ENCODE peak calls at places on chromosome 13, in six cellular contexts. G, E, C, F, L and T are unnamed samples.
A peak's percentile ranks its signal among the peaks of the same experiment; 100 is the strongest.

GRCh38 chr13:76414320-76414719 is 471.9 kb downstream of the KCTD12 start:
- DNase-seq in G (no peak), C (no peak), F (no peak), E (no peak), L (no peak), T (no peak)

GRCh38 chr13:73883162-73883561 is 251.0 kb downstream of the KLF12 start:
- DNase-seq in G (no peak), F (no peak), C (no peak), L (no peak), E (no peak), T (no peak)

GRCh38 chr13:106302011-106302410 is 233.5 kb downstream of the EFNB2 start:
- DNase-seq in C (no peak), F (no peak), E (no peak), L (no peak), G (no peak), T (no peak)

GRCh38 chr13:39036212-39036611 is 1.7 kb downstream of the PROSER1 start:
- DNase-seq in C (peak; percentile 19), L (no peak), G (no peak), F (peak; percentile 25), E (peak; percentile 37), T (no peak)

GRCh38 chr13:44474122-44474910 is 100.7 kb downstream of the SERP2 start:
- DNase-seq in L (no peak), C (peak; percentile 36), F (peak; percentile 37), E (peak; percentile 21), G (no peak), T (no peak)

GRCh38 chr13:47549219-47549752 is 451.8 kb downstream of the SUCLA2 start:
- DNase-seq in C (no peak), L (peak; percentile 21), F (peak; percentile 16), E (peak; percentile 24), G (no peak), T (no peak)

GRCh38 chr13:29713841-29714240 is 118.4 kb upstream of the SLC7A1 start:
- DNase-seq in L (peak; percentile 52), G (no peak), F (no peak), E (peak; percentile 9), C (no peak), T (no peak)

GRCh38 chr13:27446986-27447583 is 3.3 kb downstream of the MTIF3 start:
- DNase-seq in F (no peak), L (no peak), E (no peak), C (no peak), G (no peak), T (peak; percentile 82)

GRCh38 chr13:93715866-93716265 is 489.3 kb downstream of the GPC6 start:
- DNase-seq in F (no peak), E (no peak), G (no peak), L (no peak), C (no peak), T (no peak)

GRCh38 chr13:102597029-102598015 is 536 bp downstream of the TPP2 start:
- DNase-seq in L (peak; percentile 60), G (no peak), E (peak; percentile 52), C (peak; percentile 35), F (peak; percentile 29), T (peak; percentile 17)

GRCh38 chr13:36430247-36431203 is 1.8 kb upstream of the CCNA1 start:
- DNase-seq in L (peak; percentile 43), F (no peak), C (no peak), G (no peak), E (peak; percentile 13), T (no peak)

GRCh38 chr13:82597737-82598136 is 1284.5 kb downstream of the SLITRK1 start:
- DNase-seq in G (no peak), F (no peak), E (no peak), L (peak; percentile 14), C (no peak), T (no peak)

GRCh38 chr13:65911546-65912193 is 1318.5 kb downstream of the PCDH9 start:
- DNase-seq in C (no peak), G (no peak), E (no peak), F (peak; percentile 40), L (no peak), T (no peak)

GRCh38 chr13:26995159-26995558 is 176.5 kb downstream of the USP12 start:
- DNase-seq in F (no peak), E (no peak), G (no peak), L (no peak), C (no peak), T (no peak)

GRCh38 chr13:33740134-33740538 is 77.8 kb upstream of the RFC3 start:
- DNase-seq in F (peak; percentile 93), E (peak; percentile 91), C (no peak), L (no peak), G (no peak), T (no peak)

GRCh38 chr13:35923347-35923746 is 207.8 kb downstream of the DCLK1 start:
- DNase-seq in L (no peak), C (no peak), G (no peak), E (peak; percentile 84), F (peak; percentile 55), T (no peak)

GRCh38 chr13:111844682-111845081 is 222.3 kb upstream of the SOX1 start:
- DNase-seq in L (no peak), C (no peak), E (no peak), G (peak; percentile 52), F (no peak), T (no peak)

GRCh38 chr13:42819712-42820111 is 38.3 kb downstream of the FAM216B start:
- DNase-seq in F (no peak), G (no peak), L (no peak), C (no peak), E (no peak), T (no peak)

GRCh38 chr13:41428155-41428554 is 29.2 kb upstream of the RGCC start:
- DNase-seq in E (peak; percentile 7), C (no peak), F (no peak), G (no peak), L (peak; percentile 78), T (no peak)

GRCh38 chr13:41426047-41426446 is 31.3 kb upstream of the RGCC start:
- DNase-seq in F (no peak), C (no peak), E (no peak), L (peak; percentile 22), G (no peak), T (no peak)

GRCh38 chr13:41427700-41428099 is 29.6 kb upstream of the RGCC start:
- DNase-seq in C (no peak), G (no peak), L (peak; percentile 22), E (peak; percentile 10), F (no peak), T (no peak)
- H3K4me3 ChIP-seq in C (no peak overlapping the region), G (peak overlapping the region; percentile 24), L (no peak overlapping the region), E (no peak overlapping the region), F (peak overlapping the region; percentile 10), T (no peak overlapping the region)

GRCh38 chr13:75369986-75370385 is 112.0 kb downstream of the TBC1D4 start:
- DNase-seq in E (no peak), L (no peak), G (no peak), C (no peak), F (no peak), T (no peak)
- H3K4me3 ChIP-seq in E (no peak overlapping the region), L (no peak overlapping the region), G (no peak overlapping the region), C (no peak overlapping the region), F (no peak overlapping the region), T (no peak overlapping the region)

GRCh38 chr13:107835339-107836018 is 379.9 kb downstream of the LIG4 start:
- DNase-seq in G (no peak), F (peak; percentile 51), C (no peak), E (peak; percentile 92), L (no peak), T (no peak)
- H3K4me3 ChIP-seq in G (no peak overlapping the region), F (no peak overlapping the region), C (no peak overlapping the region), E (peak overlapping the region; percentile 56), L (no peak overlapping the region), T (no peak overlapping the region)

GRCh38 chr13:109729031-109729870 is 57.1 kb downstream of the IRS2 start:
- DNase-seq in G (no peak), E (peak; percentile 14), L (peak; percentile 52), C (no peak), F (no peak), T (no peak)
- H3K4me3 ChIP-seq in G (no peak overlapping the region), E (no peak overlapping the region), L (no peak overlapping the region), C (no peak overlapping the region), F (no peak overlapping the region), T (no peak overlapping the region)

GRCh38 chr13:24563087-24563486 is 50.5 kb upstream of the PARP4 start:
- DNase-seq in L (no peak), C (no peak), F (no peak), G (no peak), E (no peak), T (no peak)

GRCh38 chr13:24557121-24557520 is 44.5 kb upstream of the PARP4 start:
- DNase-seq in E (peak; percentile 36), G (no peak), L (no peak), C (no peak), F (peak; percentile 47), T (no peak)
- H3K4me3 ChIP-seq in E (no peak overlapping the region), G (no peak overlapping the region), L (no peak overlapping the region), C (no peak overlapping the region), F (no peak overlapping the region), T (no peak overlapping the region)

DNA sequence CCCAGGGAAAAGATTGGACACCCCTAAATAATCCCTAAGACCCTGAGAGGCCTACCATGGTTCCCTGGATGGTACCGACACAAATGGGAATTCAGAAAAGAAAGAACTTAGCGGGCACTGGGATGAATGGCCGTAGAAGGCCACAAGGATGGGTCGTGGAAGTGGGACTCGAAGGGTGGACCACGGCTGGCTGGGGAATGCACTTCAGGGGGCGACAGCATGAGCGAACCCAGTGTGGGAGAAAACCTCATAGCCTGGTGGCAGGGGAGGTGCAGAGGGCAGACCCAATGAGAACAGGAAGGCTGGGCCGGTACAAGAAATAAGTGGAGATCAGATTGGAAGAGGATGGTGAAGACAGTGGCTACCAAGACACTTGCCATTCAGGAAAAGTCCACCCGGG is 28.7 kb downstream of the LATS2 start:
- DNase-seq in F (no peak), L (no peak), C (no peak), E (no peak), G (peak; percentile 34), T (no peak)
- H3K4me3 ChIP-seq in F (peak overlapping the region; percentile 22), L (no peak overlapping the region), C (no peak overlapping the region), E (peak overlapping the region; percentile 49), G (peak overlapping the region; percentile 1), T (no peak overlapping the region)

GRCh38 chr13:50914301-50914700 is 4.7 kb downstream of the RNASEH2B start:
- DNase-seq in F (no peak), E (peak; percentile 68), L (no peak), C (no peak), G (no peak), T (no peak)

GRCh38 chr13:50911051-50911690 is 1.6 kb downstream of the RNASEH2B start:
- DNase-seq in G (no peak), F (peak; percentile 16), C (peak; percentile 11), E (peak; percentile 39), L (no peak), T (peak; percentile 60)

GRCh38 chr13:50911937-50912624 is 2.5 kb downstream of the RNASEH2B start:
- DNase-seq in L (peak; percentile 80), C (peak; percentile 89), G (peak; percentile 89), F (peak; percentile 89), E (peak; percentile 86), T (peak; percentile 100)

GRCh38 chr13:50914848-50915247 is 5.3 kb downstream of the RNASEH2B start:
- DNase-seq in C (no peak), F (no peak), E (peak; percentile 70), L (no peak), G (no peak), T (peak; percentile 75)

DNA sequence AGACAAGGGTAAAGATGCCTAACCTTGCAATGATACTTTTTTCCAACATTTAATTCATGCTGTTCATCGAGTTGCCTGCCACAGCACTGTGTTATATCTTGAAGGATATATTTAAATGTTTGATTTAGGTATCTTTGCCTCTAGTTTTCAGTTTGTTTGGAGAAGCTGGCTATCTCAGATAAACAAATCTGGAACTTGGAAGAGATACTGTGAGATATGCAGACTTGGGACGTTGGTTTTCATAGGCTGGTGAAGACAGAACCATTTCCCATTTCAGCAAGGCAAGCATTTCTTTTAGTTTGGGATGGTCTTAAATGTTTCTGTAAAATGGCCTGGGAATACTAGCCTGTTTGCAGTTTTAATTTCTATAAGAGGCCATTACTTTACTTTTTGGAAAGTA is 3.3 kb downstream of the RNASEH2B start:
- DNase-seq in F (no peak), G (no peak), L (no peak), E (no peak), C (no peak), T (no peak)
- H3K4me3 ChIP-seq in F (no peak overlapping the region), G (no peak overlapping the region), L (no peak overlapping the region), E (no peak overlapping the region), C (no peak overlapping the region), T (peak overlapping the region; percentile 48)